ENCODE peak calls at places on chromosome X, in six cellular contexts. Z is Ammon's horn; B is mesenchymal stem cell; X is activated T-helper 1 cell treated with anti-CD3 and anti-CD28 coated beads, Interleukin-2, amount 50 U/mL, for 16 hours; M is bronchial epithelial cell; W is colonic mucosa. O is an unnamed sample.

GRCh38 chrX:79413009-79413408 is 45.9 kb upstream of the ITM2A start:
- DNase-seq in Z (peak; percentile 9), B (no peak), X (no peak), M (peak; percentile 7), W (no peak), O (peak; percentile 18)

GRCh38 chrX:149259241-149259640 is 245.9 kb downstream of the IDS start:
- DNase-seq in Z (no peak), B (no peak), X (no peak), M (peak; percentile 52), W (no peak), O (no peak)

GRCh38 chrX:106906361-106906760 is 3.2 kb upstream of the RIPPLY1 start:
- DNase-seq in Z (no peak), B (no peak), X (no peak), M (no peak), W (peak; percentile 40), O (no peak)

GRCh38 chrX:1462596-1463251 is 10.0 kb upstream of the ASMTL start:
- DNase-seq in Z (no peak), B (peak; percentile 51), X (peak; percentile 61), M (peak; percentile 26), W (no peak), O (no peak)

GRCh38 chrX:66030505-66031317 is 9.2 kb downstream of the VSIG4 start:
- DNase-seq in Z (no peak), B (peak; percentile 4), X (no peak), M (peak; percentile 13), W (peak; percentile 50), O (no peak)

GRCh38 chrX:115689931-115690330 is 129.0 kb downstream of the PLS3 start:
- DNase-seq in Z (no peak), B (no peak), X (no peak), M (no peak), W (no peak), O (no peak)

GRCh38 chrX:22203186-22203585 is 69.5 kb upstream of the CBLL2 start:
- DNase-seq in Z (no peak), B (no peak), X (no peak), M (no peak), W (no peak), O (no peak)

GRCh38 chrX:101206471-101206870 is 13.1 kb upstream of the DRP2 start:
- DNase-seq in Z (peak; percentile 17), B (peak; percentile 58), X (no peak), M (peak; percentile 46), W (no peak), O (no peak)

GRCh38 chrX:69072486-69073006 is 92.7 kb downstream of the PJA1 start:
- DNase-seq in Z (no peak), B (no peak), X (no peak), M (no peak), W (no peak), O (no peak)

GRCh38 chrX:2692221-2693122 is 1.4 kb downstream of the CD99 start:
- DNase-seq in Z (no peak), B (no peak), X (no peak), M (no peak), W (peak; percentile 58), O (no peak)

GRCh38 chrX:105564536-105564935 is 257.8 kb upstream of the NRK start:
- DNase-seq in Z (no peak), B (peak; percentile 78), X (no peak), M (peak; percentile 75), W (no peak), O (no peak)

GRCh38 chrX:73478961-73479360 is 32.1 kb downstream of the CDX4 start:
- DNase-seq in Z (peak; percentile 5), B (peak; percentile 0), X (no peak), M (no peak), W (no peak), O (peak; percentile 0)

GRCh38 chrX:141936080-141936479 is 32.4 kb downstream of the MAGEC1 start:
- DNase-seq in Z (peak; percentile 11), B (no peak), X (no peak), M (no peak), W (no peak), O (peak; percentile 1)

GRCh38 chrX:72498782-72499181 is 73.9 kb downstream of the HDAC8 start:
- DNase-seq in Z (no peak), B (no peak), X (no peak), M (peak; percentile 8), W (no peak), O (no peak)

GRCh38 chrX:118727686-118728339 is 407 bp downstream of the IL13RA1 start:
- DNase-seq in Z (no peak), B (peak; percentile 57), X (no peak), M (no peak), W (peak; percentile 40), O (no peak)

GRCh38 chrX:66731398-66731797 is 92.5 kb upstream of the EDA2R start:
- DNase-seq in Z (peak; percentile 25), B (peak; percentile 47), X (no peak), M (peak; percentile 43), W (no peak), O (peak; percentile 1)

GRCh38 chrX:77484045-77484444 is 36.9 kb downstream of the FGF16 start:
- DNase-seq in Z (no peak), B (no peak), X (no peak), M (no peak), W (no peak), O (no peak)

GRCh38 chrX:43643201-43643600 is 12.9 kb upstream of the MAOA start:
- DNase-seq in Z (no peak), B (peak; percentile 12), X (no peak), M (no peak), W (no peak), O (no peak)

GRCh38 chrX:88146577-88146976 is 600.4 kb upstream of the CPXCR1 start:
- DNase-seq in Z (no peak), B (no peak), X (no peak), M (no peak), W (no peak), O (no peak)

GRCh38 chrX:115259238-115259875 is 25.5 kb upstream of the LRCH2 start:
- DNase-seq in Z (no peak), B (peak; percentile 58), X (no peak), M (no peak), W (no peak), O (no peak)

GRCh38 chrX:101550825-101551767 is 749 bp downstream of the ARMCX1 start:
- DNase-seq in Z (peak; percentile 26), B (peak; percentile 66), X (no peak), M (peak; percentile 5), W (peak; percentile 51), O (peak; percentile 39)

GRCh38 chrX:18666614-18667013 is 5.3 kb downstream of the RS1 start:
- DNase-seq in Z (no peak), B (no peak), X (no peak), M (no peak), W (no peak), O (no peak)

GRCh38 chrX:22800806-22801205 is 199.0 kb upstream of the DDX53 start:
- DNase-seq in Z (no peak), B (no peak), X (no peak), M (no peak), W (no peak), O (no peak)

GRCh38 chrX:38939067-38939466 is 137.8 kb downstream of the MID1IP1 start:
- DNase-seq in Z (no peak), B (peak; percentile 44), X (no peak), M (peak; percentile 68), W (no peak), O (no peak)

GRCh38 chrX:85084770-85085393 is 81.2 kb downstream of the APOOL start:
- DNase-seq in Z (peak; percentile 44), B (peak; percentile 37), X (no peak), M (peak; percentile 33), W (peak; percentile 23), O (peak; percentile 0)

GRCh38 chrX:40300286-40300890 is 202.6 kb upstream of the BCOR start:
- DNase-seq in Z (no peak), B (no peak), X (no peak), M (no peak), W (no peak), O (no peak)

GRCh38 chrX:13485167-13485566 is 84.2 kb upstream of the EGFL6 start:
- DNase-seq in Z (no peak), B (no peak), X (no peak), M (peak; percentile 33), W (no peak), O (no peak)

GRCh38 chrX:72236841-72237240 is 2.0 kb downstream of the ERCC6L start:
- DNase-seq in Z (no peak), B (no peak), X (no peak), M (peak; percentile 35), W (no peak), O (no peak)

GRCh38 chrX:121121021-121121420 is 73.6 kb downstream of the GLUD2 start:
- DNase-seq in Z (no peak), B (no peak), X (no peak), M (no peak), W (no peak), O (no peak)

GRCh38 chrX:153474718-153475117 is 4.3 kb upstream of the HAUS7 start:
- DNase-seq in Z (peak; percentile 30), B (peak; percentile 54), X (peak; percentile 30), M (peak; percentile 25), W (peak; percentile 38), O (no peak)

GRCh38 chrX:275476-275966 is 5.7 kb upstream of the PLCXD1 start:
- DNase-seq in Z (no peak), B (no peak), X (no peak), M (no peak), W (peak; percentile 20), O (no peak)

GRCh38 chrX:155389634-155390033 is 7.7 kb downstream of the F8A2 start:
- DNase-seq in Z (no peak), B (no peak), X (no peak), M (no peak), W (no peak), O (no peak)

GRCh38 chrX:40864972-40865371 is 129.6 kb upstream of the MED14 start:
- DNase-seq in Z (no peak), B (no peak), X (no peak), M (peak; percentile 19), W (no peak), O (no peak)

GRCh38 chrX:106203315-106203714 is 35.2 kb downstream of the PWWP3B start:
- DNase-seq in Z (no peak), B (no peak), X (no peak), M (peak; percentile 46), W (no peak), O (no peak)

GRCh38 chrX:34764842-34765241 is 107.8 kb upstream of the TMEM47 start:
- DNase-seq in Z (no peak), B (no peak), X (no peak), M (no peak), W (no peak), O (no peak)